ENCODE peak calls at places on chromosomes 2 and 18, in ten cellular contexts. K is CD4-positive, CD25-positive, alpha-beta regulatory T cell; A is transverse colon; S is stomach; G is right cardiac atrium; Q is CD4-positive, alpha-beta T cell; B is HCT116; N is prostate gland; J is right lobe of liver; E is colonic mucosa. U is an unnamed sample. For H3K9me3, the result is how much of the 10 kb centered on the place peaks cover.

GRCh38 chr2:48433682-48434081 is 96.3 kb upstream of the STON1 start:
- DNase-seq in K (no peak), A (peak), S (no peak), G (no peak), Q (no peak), B (no peak), N (no peak), J (peak), E (peak), U (no peak)

GRCh38 chr2:171595456-171595855 is 73.2 kb downstream of the CYBRD1 start:
- DNase-seq in K (no peak), A (no peak), S (no peak), G (no peak), Q (no peak), B (no peak), N (no peak), J (no peak), E (no peak), U (no peak)

GRCh38 chr2:14189929-14190328 is 442.6 kb upstream of the LRATD1 start:
- DNase-seq in K (no peak), A (no peak), S (no peak), G (no peak), Q (no peak), B (no peak), N (no peak), J (no peak), E (no peak), U (no peak)

GRCh38 chr2:46377666-46378560 is 80.7 kb downstream of the EPAS1 start:
- DNase-seq in K (no peak), A (no peak), S (no peak), G (no peak), Q (no peak), B (no peak), N (no peak), J (no peak), E (no peak), U (no peak)

GRCh38 chr2:28233070-28233718 is 159.5 kb upstream of the FOSL2 start:
- DNase-seq in K (no peak), A (no peak), S (peak), G (no peak), Q (no peak), B (no peak), N (no peak), J (no peak), E (peak), U (no peak)

GRCh38 chr2:216430811-216431210 is 18.5 kb downstream of the SMARCAL1 start:
- DNase-seq in K (no peak), A (no peak), S (no peak), G (no peak), Q (no peak), B (no peak), N (no peak), J (no peak), E (no peak), U (no peak)

GRCh38 chr2:133054297-133054696 is 384.3 kb upstream of the LYPD1 start:
- DNase-seq in K (no peak), A (no peak), S (no peak), G (no peak), Q (no peak), B (no peak), N (no peak), J (no peak), E (no peak), U (no peak)

GRCh38 chr2:144708641-144709040 is 188.7 kb upstream of the ZEB2 start:
- DNase-seq in K (no peak), A (no peak), S (no peak), G (no peak), Q (no peak), B (no peak), N (no peak), J (no peak), E (no peak), U (no peak)

GRCh38 chr2:34408100-34408499 is 809.0 kb upstream of the FAM98A start:
- DNase-seq in K (no peak), A (no peak), S (no peak), G (no peak), Q (no peak), B (no peak), N (no peak), J (no peak), E (no peak), U (no peak)

GRCh38 chr2:163157411-163157810 is 318.8 kb upstream of the KCNH7 start:
- DNase-seq in K (no peak), A (no peak), S (no peak), G (no peak), Q (no peak), B (no peak), N (no peak), J (no peak), E (no peak), U (no peak)

GRCh38 chr2:216551234-216551633 is 52.6 kb downstream of the RPL37A start:
- DNase-seq in K (no peak), A (peak), S (peak), G (no peak), Q (no peak), B (no peak), N (peak), J (no peak), E (peak), U (no peak)

GRCh38 chr2:241868661-241869081 is 858 bp upstream of the RTP5 start:
- DNase-seq in K (no peak), A (no peak), S (no peak), G (peak), Q (no peak), B (no peak), N (no peak), J (no peak), E (no peak), U (no peak)

GRCh38 chr2:145811467-145812162 is 1291.7 kb upstream of the ZEB2 start:
- DNase-seq in K (no peak), A (no peak), S (no peak), G (no peak), Q (no peak), B (no peak), N (no peak), J (no peak), E (no peak), U (no peak)

GRCh38 chr2:199602271-199602895 is 144.6 kb upstream of the SATB2 start:
- DNase-seq in K (no peak), A (peak), S (no peak), G (no peak), Q (no peak), B (peak), N (no peak), J (no peak), E (peak), U (no peak)

GRCh38 chr2:70986499-70987189 is 8.0 kb downstream of the TEX261 start:
- DNase-seq in K (no peak), A (no peak), S (no peak), G (no peak), Q (no peak), B (no peak), N (no peak), J (no peak), E (no peak), U (no peak)

GRCh38 chr2:152355411-152355831 is 20.4 kb downstream of the FMNL2 start:
- DNase-seq in K (no peak), A (no peak), S (no peak), G (no peak), Q (no peak), B (no peak), N (no peak), J (no peak), E (no peak), U (no peak)

GRCh38 chr2:119245841-119246230 is 22.2 kb downstream of the STEAP3 start:
- DNase-seq in K (no peak), A (no peak), S (no peak), G (no peak), Q (no peak), B (no peak), N (no peak), J (no peak), E (no peak), U (no peak)

GRCh38 chr2:86633094-86633740 is 9.6 kb upstream of the RNF103 start:
- DNase-seq in K (no peak), A (peak), S (peak), G (peak), Q (no peak), B (no peak), N (peak), J (no peak), E (peak), U (no peak)

GRCh38 chr18:11994346-11994707 is 13.0 kb downstream of the IMPA2 start:
- DNase-seq in K (no peak), A (peak), S (peak), G (peak), Q (no peak), B (no peak), N (no peak), J (peak), E (peak), U (no peak)

GRCh38 chr18:63848159-63848558 is 39.3 kb upstream of the SERPINB2 start:
- DNase-seq in K (no peak), A (no peak), S (no peak), G (no peak), Q (no peak), B (peak), N (peak), J (no peak), E (no peak), U (no peak)

GRCh38 chr18:23884712-23885375 is 129.7 kb upstream of the TTC39C start:
- DNase-seq in K (no peak), A (peak), S (peak), G (peak), Q (no peak), B (no peak), N (peak), J (no peak), E (peak), U (no peak)

GRCh38 chr18:34837769-34838194 is 127.7 kb downstream of the DTNA start:
- DNase-seq in K (no peak), A (no peak), S (no peak), G (no peak), Q (no peak), B (no peak), N (no peak), J (no peak), E (no peak), U (no peak)

GRCh38 chr2:10323535-10323934 is 20.8 kb downstream of the HPCAL1 start:
- DNase-seq in K (no peak), A (no peak), S (no peak), G (no peak), Q (no peak), B (no peak), N (no peak), J (no peak), E (no peak), U (no peak)

GRCh38 chr2:111182740-111183139 is 62.0 kb downstream of the BCL2L11 start:
- DNase-seq in K (no peak), A (no peak), S (no peak), G (no peak), Q (no peak), B (no peak), N (no peak), J (no peak), E (no peak), U (no peak)

GRCh38 chr2:174344716-174345472 is 10.1 kb downstream of the SP9 start:
- DNase-seq in K (no peak), A (no peak), S (no peak), G (no peak), Q (no peak), B (peak), N (no peak), J (no peak), E (no peak), U (no peak)

GRCh38 chr2:63741884-63742583 is 99.7 kb upstream of the UGP2 start:
- DNase-seq in K (no peak), A (no peak), S (no peak), G (no peak), Q (no peak), B (no peak), N (no peak), J (no peak), E (no peak), U (no peak)

GRCh38 chr2:186848873-186849578 is at the start of gene ZSWIM2:
- DNase-seq in K (peak), A (peak), S (peak), G (peak), Q (no peak), B (no peak), N (peak), J (peak), E (peak), U (no peak)

GRCh38 chr18:34031810-34032209 is 192.9 kb downstream of the NOL4 start:
- DNase-seq in K (no peak), A (no peak), S (no peak), G (no peak), Q (no peak), B (no peak), N (no peak), J (no peak), E (no peak), U (no peak)

GRCh38 chr18:40529478-40529877 is 1425.6 kb upstream of the PIK3C3 start:
- DNase-seq in K (no peak), A (no peak), S (no peak), G (no peak), Q (no peak), B (no peak), N (no peak), J (no peak), E (no peak), U (no peak)

GRCh38 chr2:40606862-40607261 is 155.0 kb upstream of the SLC8A1 start:
- DNase-seq in K (no peak), A (no peak), S (no peak), G (no peak), Q (no peak), B (no peak), N (no peak), J (no peak), E (no peak), U (no peak)

GRCh38 chr2:79935771-79936657 is 368.5 kb downstream of the LRRTM1 start:
- DNase-seq in K (no peak), A (peak), S (peak), G (peak), Q (no peak), B (no peak), N (peak), J (peak), E (peak), U (no peak)

GRCh38 chr2:162091325-162092007 is 17.5 kb upstream of the DPP4 start:
- DNase-seq in K (no peak), A (peak), S (no peak), G (no peak), Q (no peak), B (peak), N (no peak), J (no peak), E (peak), U (no peak)

GRCh38 chr2:48968011-48968410 is 186.3 kb downstream of the FSHR start:
- DNase-seq in K (no peak), A (no peak), S (no peak), G (no peak), Q (no peak), B (no peak), N (no peak), J (no peak), E (no peak), U (no peak)

GRCh38 chr2:71282493-71282892 is 49.1 kb upstream of the ZNF638 start:
- DNase-seq in K (no peak), A (no peak), S (no peak), G (no peak), Q (no peak), B (no peak), N (no peak), J (no peak), E (no peak), U (no peak)

GRCh38 chr18:79901665-79902064 is 49.8 kb downstream of the SLC66A2 start:
- DNase-seq in K (no peak), A (peak), S (no peak), G (peak), Q (no peak), B (no peak), N (no peak), J (no peak), E (no peak), U (no peak)
- H3K9me3 ChIP-seq in K (under half), A (under half), S (under half), G (under half), Q (under half), B (under half), N (under half), J (under half), E (under half), U (under half)

DNA sequence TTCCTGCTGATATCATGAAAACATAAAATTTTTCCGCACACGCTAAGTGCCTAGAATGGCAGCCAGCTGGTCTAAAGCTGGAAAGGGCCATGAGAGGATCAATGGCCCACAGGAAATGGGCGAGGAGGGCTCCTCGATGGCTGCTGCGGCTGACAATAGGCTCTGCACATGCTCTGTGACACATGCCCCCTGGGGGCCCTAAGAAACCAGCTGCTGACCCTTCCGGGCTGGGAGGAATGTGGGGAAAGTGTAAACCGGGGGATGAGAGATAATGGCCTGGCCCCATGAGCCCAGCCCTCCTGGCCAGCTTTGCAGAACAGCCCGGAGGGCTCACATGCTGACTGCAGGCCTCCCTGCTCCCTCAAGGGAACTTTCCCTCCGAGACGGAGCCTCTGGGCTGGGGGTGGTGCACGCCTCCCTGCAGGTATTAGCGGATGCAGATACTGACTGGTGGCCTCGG is 193.8 kb downstream of the NDUFA10 start:
- DNase-seq in K (no peak), A (no peak), S (peak), G (no peak), Q (no peak), B (no peak), N (no peak), J (no peak), E (peak), U (no peak)
- H3K9me3 ChIP-seq in K (under half), A (under half), S (under half), G (under half), Q (under half), B (under half), N (under half), J (under half), E (under half), U (under half)

DNA sequence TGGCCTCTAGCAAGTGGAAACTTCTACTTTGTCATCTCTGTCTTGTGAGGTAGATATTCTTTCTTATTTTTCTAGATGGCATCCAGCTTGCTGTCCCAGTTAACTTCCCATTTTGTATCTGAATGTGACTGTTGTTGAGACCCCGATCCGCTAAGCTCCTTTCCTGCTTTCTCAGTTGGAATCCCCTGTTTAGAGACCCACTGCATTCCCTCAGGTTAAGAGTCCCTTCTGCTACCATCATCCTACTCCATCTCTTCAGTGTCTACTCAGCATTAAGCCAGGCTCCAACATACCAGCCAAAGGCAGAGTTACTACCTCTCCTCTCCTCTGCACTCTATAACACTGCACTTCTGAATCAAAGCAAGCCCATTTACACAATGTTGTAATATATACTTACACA is 1300.4 kb upstream of the CHAC2 start:
- DNase-seq in K (no peak), A (no peak), S (no peak), G (no peak), Q (no peak), B (no peak), N (no peak), J (no peak), E (no peak), U (no peak)
- H3K9me3 ChIP-seq in K (under half), A (under half), S (under half), G (under half), Q (under half), B (under half), N (under half), J (under half), E (under half), U (under half)

GRCh38 chr2:116776556-116776955 is 1037.9 kb upstream of the DDX18 start:
- DNase-seq in K (no peak), A (no peak), S (no peak), G (no peak), Q (no peak), B (no peak), N (no peak), J (no peak), E (no peak), U (no peak)
- H3K9me3 ChIP-seq in K (under half), A (under half), S (under half), G (under half), Q (under half), B (under half), N (under half), J (under half), E (under half), U (under half)

DNA sequence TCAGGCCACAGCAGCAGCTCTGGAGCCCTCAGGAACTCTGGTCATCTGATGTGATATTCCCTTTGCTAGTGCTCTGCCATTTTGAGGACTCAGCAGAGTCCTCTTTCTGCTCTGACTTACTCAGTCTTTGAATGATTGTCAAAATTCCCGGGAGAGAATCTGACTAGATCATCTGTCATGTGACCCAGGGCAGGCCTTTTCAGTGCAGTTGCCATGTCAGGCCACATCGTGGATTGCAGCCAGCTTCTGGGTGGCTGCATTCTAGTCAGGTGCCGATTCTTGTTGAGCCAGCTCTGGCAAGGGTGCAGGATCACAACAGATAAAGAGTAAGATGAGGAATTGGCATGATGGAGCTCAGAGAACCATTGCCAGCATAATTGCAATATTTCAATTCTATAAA is 795.6 kb downstream of the CPS1 start:
- DNase-seq in K (no peak), A (no peak), S (no peak), G (peak), Q (no peak), B (no peak), N (no peak), J (no peak), E (no peak), U (no peak)
- H3K9me3 ChIP-seq in K (under half), A (under half), S (under half), G (under half), Q (under half), B (under half), N (under half), J (under half), E (under half), U (under half)

GRCh38 chr18:65175681-65176080 is 575.1 kb upstream of the CDH7 start:
- DNase-seq in K (no peak), A (no peak), S (no peak), G (no peak), Q (no peak), B (no peak), N (no peak), J (no peak), E (no peak), U (no peak)
- H3K9me3 ChIP-seq in K (under half), A (under half), S (under half), G (under half), Q (under half), B (under half), N (under half), J (under half), E (under half), U (under half)

DNA sequence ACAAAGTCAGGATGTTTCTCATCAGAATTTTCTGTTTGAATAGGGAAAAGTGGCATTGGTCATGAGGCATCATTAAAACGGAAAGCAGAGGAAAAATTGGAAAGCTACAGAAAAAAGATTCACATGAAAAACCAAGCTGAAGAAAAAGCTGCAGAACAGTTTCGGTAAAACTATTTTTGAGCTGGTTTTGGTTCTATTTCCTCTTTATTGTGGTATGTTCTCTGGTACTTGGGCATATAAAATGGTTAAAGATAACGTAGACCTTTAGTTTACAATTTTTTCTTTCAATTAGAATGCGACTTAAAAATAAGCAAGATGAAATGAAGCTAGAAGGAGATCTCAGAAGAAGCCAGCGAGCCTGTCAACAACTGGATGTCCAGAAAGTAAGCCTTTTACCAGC is 7.6 kb downstream of the GPATCH11 start:
- DNase-seq in K (no peak), A (no peak), S (no peak), G (no peak), Q (no peak), B (no peak), N (no peak), J (no peak), E (no peak), U (no peak)
- H3K9me3 ChIP-seq in K (under half), A (under half), S (under half), G (under half), Q (under half), B (under half), N (under half), J (under half), E (under half), U (under half)

DNA sequence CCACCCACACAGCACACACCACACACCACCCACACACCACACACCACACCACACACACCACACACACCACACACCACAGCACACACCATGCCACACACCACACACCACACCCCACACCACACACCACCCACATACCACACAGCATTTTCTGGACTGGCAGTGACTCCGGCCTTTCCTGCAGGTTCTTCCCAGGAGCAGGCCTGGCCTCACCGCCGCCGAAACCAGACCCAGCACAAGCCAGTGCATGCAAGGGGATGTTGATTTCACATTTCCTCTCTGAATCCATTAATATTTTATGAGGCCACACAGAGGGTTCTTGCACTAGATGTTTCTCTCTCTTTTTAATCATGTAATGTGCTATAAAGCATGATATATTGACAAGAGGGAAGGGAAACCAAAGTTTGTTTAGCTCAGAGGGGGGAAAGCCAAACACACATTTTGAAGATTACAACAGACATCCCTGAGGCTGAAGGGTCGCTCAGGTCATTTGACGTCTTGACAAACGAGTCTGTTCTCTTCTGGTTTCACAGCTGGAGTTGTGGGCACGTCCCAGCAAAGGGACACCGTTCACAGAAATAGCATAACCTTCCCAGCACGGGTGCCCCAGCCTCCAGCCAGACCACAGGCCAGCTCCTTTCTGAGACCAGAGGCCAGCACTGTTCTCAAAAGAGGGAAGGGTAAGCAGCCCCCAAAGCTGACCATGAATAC is 340.6 kb upstream of the SALL3 start:
- DNase-seq in K (no peak), A (no peak), S (peak), G (no peak), Q (no peak), B (no peak), N (peak), J (no peak), E (no peak), U (no peak)
- H3K9me3 ChIP-seq in K (under half), A (under half), S (under half), G (under half), Q (under half), B (under half), N (under half), J (under half), E (under half), U (under half)

U was measured in T-helper 17 cell.